ENCODE peak calls at places on chromosomes 5 and 9, in five cellular contexts. O is spleen, B is IMR-90, J is heart left ventricle, H is lower leg skin. D is an unnamed sample.

GRCh38 chr9:80873861-80874260 is 815.5 kb downstream of the TLE1 start:
- DNase-seq in O (no peak), B (peak), J (no peak), H (no peak), D (no peak)

GRCh38 chr5:23490993-23491392 is 16.4 kb upstream of the PRDM9 start:
- DNase-seq in O (no peak), B (no peak), J (no peak), H (no peak), D (no peak)

GRCh38 chr5:159101689-159102088 is 2.0 kb upstream of the EBF1 start:
- DNase-seq in O (no peak), B (no peak), J (no peak), H (no peak), D (no peak)

GRCh38 chr5:51272957-51273356 is 110.3 kb upstream of the ISL1 start:
- DNase-seq in O (no peak), B (no peak), J (no peak), H (no peak), D (no peak)

GRCh38 chr5:145811834-145812625 is 23.1 kb downstream of the PRELID2 start:
- DNase-seq in O (no peak), B (peak), J (no peak), H (no peak), D (peak)

GRCh38 chr9:14214065-14214684 is 99.8 kb downstream of the NFIB start:
- DNase-seq in O (no peak), B (no peak), J (no peak), H (no peak), D (no peak)

GRCh38 chr9:10250200-10250599 is 362.6 kb downstream of the PTPRD start:
- DNase-seq in O (no peak), B (no peak), J (no peak), H (no peak), D (peak)

GRCh38 chr9:92600075-92600741 is 64.4 kb upstream of the ECM2 start:
- DNase-seq in O (no peak), B (no peak), J (no peak), H (peak), D (no peak)

GRCh38 chr5:108869066-108869465 is 121.4 kb downstream of the FER start:
- DNase-seq in O (no peak), B (no peak), J (no peak), H (no peak), D (no peak)

GRCh38 chr5:672329-673139 is 20.6 kb downstream of the TPPP start:
- DNase-seq in O (peak), B (peak), J (peak), H (peak), D (peak)

GRCh38 chr5:675111-675875 is 17.9 kb downstream of the TPPP start:
- DNase-seq in O (peak), B (no peak), J (peak), H (no peak), D (no peak)

GRCh38 chr5:673140-673836 is 19.9 kb downstream of the TPPP start:
- DNase-seq in O (peak), B (no peak), J (no peak), H (no peak), D (no peak)

GRCh38 chr5:674630-675011 is 18.5 kb downstream of the TPPP start:
- DNase-seq in O (no peak), B (no peak), J (no peak), H (no peak), D (no peak)

DNA sequence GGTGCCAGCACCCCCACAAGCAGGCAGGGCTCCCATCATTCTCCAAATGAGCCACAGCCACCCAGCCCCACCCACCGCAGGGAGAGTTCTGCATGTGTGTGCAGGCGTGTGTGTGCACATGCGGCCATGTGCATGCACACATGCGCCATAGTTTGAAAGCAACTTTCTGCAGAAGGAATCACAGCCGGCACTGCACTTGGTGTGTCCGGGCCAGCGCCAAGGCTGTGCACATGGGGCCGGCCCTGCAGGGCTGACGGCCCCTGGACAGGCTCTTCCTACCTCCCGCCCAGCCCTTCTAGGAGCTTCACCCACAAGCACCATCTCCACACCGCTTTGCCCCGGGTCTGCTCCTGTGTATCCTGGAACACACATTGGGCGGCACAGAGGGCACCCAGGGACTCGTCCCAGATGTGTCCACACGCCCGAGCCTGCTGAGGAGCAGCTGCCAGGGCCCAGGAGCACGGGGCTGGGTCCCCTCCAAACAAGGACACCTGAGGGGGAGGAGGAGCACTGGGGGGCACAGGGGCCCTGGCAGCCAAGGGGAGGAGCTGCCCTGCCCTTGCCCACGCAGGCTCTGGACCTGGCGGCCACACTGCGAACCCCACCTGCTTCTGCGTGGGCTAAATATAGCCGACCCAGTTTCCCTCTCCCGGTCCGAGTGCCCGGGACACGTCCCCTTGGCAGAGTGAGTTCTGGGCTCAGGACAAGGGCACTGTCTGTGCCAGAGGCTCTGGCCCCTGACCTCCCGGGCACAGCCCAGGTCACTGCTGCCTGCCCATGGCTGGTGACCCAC is 19.1 kb downstream of the TPPP start:
- DNase-seq in O (peak), B (no peak), J (peak), H (no peak), D (no peak)
- TF ChIP-seq POLR2A in O (no peak), B (no peak), J (no peak), H (no peak), D (no peak)

GRCh38 chr5:134905246-134905996 is 490 bp downstream of the PCBD2 start:
- DNase-seq in O (peak), B (peak), J (no peak), H (peak), D (peak)

GRCh38 chr5:134906811-134907210 is 1.9 kb downstream of the PCBD2 start:
- DNase-seq in O (no peak), B (no peak), J (no peak), H (no peak), D (no peak)

GRCh38 chr5:134902071-134902801 is 2.7 kb upstream of the PCBD2 start:
- DNase-seq in O (peak), B (peak), J (no peak), H (no peak), D (no peak)

DNA sequence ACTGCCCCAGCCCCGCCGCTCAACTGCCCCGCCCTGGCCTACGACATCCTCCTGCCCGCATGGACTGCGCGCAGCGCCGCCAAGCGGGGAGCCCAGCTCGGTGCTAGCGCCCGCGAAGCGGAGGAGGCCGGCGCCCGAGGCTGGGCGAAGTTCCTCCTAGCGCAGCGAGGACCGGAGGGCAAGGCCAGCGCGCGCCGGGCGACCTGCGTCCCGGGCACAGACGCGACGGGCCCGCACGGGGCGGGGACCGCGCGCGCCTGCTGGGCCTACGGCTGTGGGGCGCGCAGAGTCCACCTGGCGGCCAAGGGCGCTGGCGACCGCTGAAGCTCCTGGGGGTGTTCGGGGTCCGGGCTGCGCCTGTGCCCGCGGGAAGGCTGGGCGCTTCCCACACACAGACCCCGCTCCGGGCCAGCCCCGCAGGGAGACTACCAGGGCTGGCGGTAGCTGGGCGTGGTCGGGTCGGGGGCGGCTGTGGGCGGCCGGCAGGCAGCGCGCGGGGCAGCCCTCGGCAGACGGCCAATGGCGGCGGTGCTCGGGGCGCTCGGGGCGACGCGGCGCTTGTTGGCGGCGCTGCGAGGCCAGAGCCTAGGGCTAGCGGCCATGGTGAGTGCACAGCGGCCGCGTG is at the start of gene PCBD2:
- DNase-seq in O (peak), B (peak), J (peak), H (peak), D (peak)
- TF ChIP-seq POLR2A in O (peak), B (peak), J (peak), H (no peak), D (peak)

GRCh38 chr9:94899464-94900221 is 173.1 kb downstream of the AOPEP start:
- DNase-seq in O (no peak), B (no peak), J (no peak), H (peak), D (no peak)
- TF ChIP-seq POLR2A in O (no peak), B (no peak), J (no peak), H (no peak), D (no peak)

GRCh38 chr5:65508978-65509377 is 27.3 kb upstream of the ADAMTS6 start:
- DNase-seq in O (no peak), B (peak), J (no peak), H (no peak), D (no peak)
- TF ChIP-seq POLR2A in O (no peak), B (no peak), J (no peak), H (no peak), D (no peak)

GRCh38 chr9:120868339-120868675 is 8.7 kb downstream of the PHF19 start:
- DNase-seq in O (no peak), B (peak), J (no peak), H (no peak), D (no peak)
- TF ChIP-seq POLR2A in O (no peak), B (peak), J (no peak), H (no peak), D (no peak)

GRCh38 chr5:112165897-112166737 is 253.0 kb downstream of the EPB41L4A start:
- DNase-seq in O (no peak), B (no peak), J (no peak), H (no peak), D (no peak)
- TF ChIP-seq POLR2A in O (no peak), B (no peak), J (no peak), H (no peak), D (peak)

GRCh38 chr9:95497772-95498171 is 19.0 kb downstream of the PTCH1 start:
- DNase-seq in O (no peak), B (peak), J (no peak), H (no peak), D (no peak)
- TF ChIP-seq POLR2A in O (no peak), B (no peak), J (no peak), H (no peak), D (no peak)

GRCh38 chr9:113499153-113499875 is 35.8 kb downstream of the RGS3 start:
- DNase-seq in O (no peak), B (no peak), J (no peak), H (no peak), D (no peak)

GRCh38 chr9:113501821-113502220 is 38.3 kb downstream of the RGS3 start:
- DNase-seq in O (no peak), B (no peak), J (no peak), H (no peak), D (no peak)

GRCh38 chr9:113502427-113503008 is 39.0 kb downstream of the RGS3 start:
- DNase-seq in O (peak), B (no peak), J (no peak), H (no peak), D (no peak)

GRCh38 chr9:113499876-113500497 is 36.5 kb downstream of the RGS3 start:
- DNase-seq in O (no peak), B (no peak), J (no peak), H (no peak), D (no peak)

DNA sequence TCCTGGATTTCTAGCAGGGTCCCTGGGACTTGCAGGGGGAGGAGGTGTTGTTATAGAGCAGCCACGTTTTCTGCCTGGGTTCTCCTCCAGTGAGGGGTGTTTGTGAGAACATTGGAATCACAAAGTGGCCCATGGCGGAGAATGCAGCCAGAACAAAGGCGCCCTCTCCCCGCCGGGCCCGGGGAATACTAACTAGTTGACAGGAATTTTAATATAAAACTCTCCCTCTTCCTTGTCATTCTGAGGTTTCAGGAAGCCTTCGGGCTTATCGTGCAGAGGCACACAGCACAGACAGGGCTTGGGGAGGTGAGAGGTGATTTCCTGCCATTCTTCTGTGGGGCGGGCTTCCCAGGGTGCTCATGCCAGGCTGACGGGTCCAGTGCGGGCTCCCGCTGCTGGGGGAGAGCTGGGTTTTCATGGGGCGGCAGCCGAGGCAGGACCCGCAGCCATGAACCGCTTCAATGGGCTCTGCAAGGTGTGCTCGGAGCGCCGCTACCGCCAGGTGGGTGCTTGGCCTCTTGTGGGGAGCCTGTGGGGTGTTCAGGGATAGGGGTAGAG is 37.7 kb downstream of the RGS3 start:
- DNase-seq in O (peak), B (no peak), J (no peak), H (no peak), D (no peak)
- TF ChIP-seq POLR2A in O (no peak), B (no peak), J (peak), H (no peak), D (no peak)

DNA sequence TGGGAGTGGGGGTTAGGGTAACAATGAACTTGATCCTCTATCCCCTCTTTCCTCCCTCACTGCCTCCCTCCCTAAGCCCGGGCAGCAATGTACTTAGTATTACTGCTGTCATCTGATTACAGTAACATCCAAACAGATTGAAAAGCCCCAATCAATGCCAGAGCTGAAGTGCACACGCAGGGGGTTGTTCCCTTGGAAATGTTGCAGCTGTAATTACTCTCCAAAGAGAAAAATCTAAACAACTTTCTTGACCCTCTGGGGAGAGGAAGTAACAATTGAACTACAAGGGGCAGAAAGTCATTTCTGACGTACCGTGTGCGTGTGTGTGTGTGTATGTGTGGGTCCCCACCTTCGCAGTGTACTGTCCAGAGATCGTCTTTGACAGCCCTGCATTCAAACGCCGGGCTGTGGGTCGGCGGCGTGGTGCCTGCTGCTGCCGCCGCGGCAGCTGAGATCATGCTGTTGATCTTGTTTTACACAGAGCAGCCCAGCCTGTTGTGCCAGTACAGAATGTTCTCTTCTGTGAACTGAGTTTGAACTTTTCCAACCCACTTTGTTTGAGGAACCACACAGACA is 66.0 kb upstream of the KLF9 start:
- DNase-seq in O (peak), B (peak), J (peak), H (peak), D (no peak)
- TF ChIP-seq POLR2A in O (no peak), B (peak), J (peak), H (no peak), D (peak)

GRCh38 chr9:131393622-131394463 is at the start of gene PRRC2B:
- DNase-seq in O (peak), B (peak), J (peak), H (peak), D (peak)
- TF ChIP-seq POLR2A in O (no peak), B (peak), J (peak), H (no peak), D (no peak)